ENCODE peak calls at places on chromosomes 5 and 9, in four cellular contexts. One of them, this sample, is unnamed.

GRCh38 chr5:56543431-56544385 is 271.6 kb upstream of the MAP3K1 start:
- DNase-seq in right cardiac atrium: no peak
- DNase-seq in small intestine: no peak
- DNase-seq in CD8-positive, alpha-beta T cell: no peak
- DNase-seq in this sample: peak

GRCh38 chr5:168793844-168794837 is 215.0 kb upstream of the PANK3 start:
- DNase-seq in right cardiac atrium: peak
- DNase-seq in small intestine: no peak
- DNase-seq in CD8-positive, alpha-beta T cell: no peak
- DNase-seq in this sample: peak

GRCh38 chr9:119003218-119003617 is 366.0 kb downstream of the BRINP1 start:
- DNase-seq in right cardiac atrium: no peak
- DNase-seq in small intestine: no peak
- DNase-seq in CD8-positive, alpha-beta T cell: no peak
- DNase-seq in this sample: peak

GRCh38 chr5:32195265-32195664 is 21.1 kb upstream of the GOLPH3 start:
- DNase-seq in right cardiac atrium: no peak
- DNase-seq in small intestine: no peak
- DNase-seq in CD8-positive, alpha-beta T cell: no peak
- DNase-seq in this sample: no peak

GRCh38 chr5:14727428-14727865 is 62.9 kb downstream of the OTULIN start:
- DNase-seq in right cardiac atrium: peak
- DNase-seq in small intestine: peak
- DNase-seq in CD8-positive, alpha-beta T cell: peak
- DNase-seq in this sample: no peak

GRCh38 chr5:108521841-108522506 is 140.1 kb upstream of the FBXL17 start:
- DNase-seq in right cardiac atrium: no peak
- DNase-seq in small intestine: peak
- DNase-seq in CD8-positive, alpha-beta T cell: no peak
- DNase-seq in this sample: peak

GRCh38 chr9:12785251-12785880 is 10.5 kb downstream of the LURAP1L start:
- DNase-seq in right cardiac atrium: no peak
- DNase-seq in small intestine: peak
- DNase-seq in CD8-positive, alpha-beta T cell: no peak
- DNase-seq in this sample: peak

GRCh38 chr5:170297589-170298462 is at the start of gene LCP2:
- DNase-seq in right cardiac atrium: no peak
- DNase-seq in small intestine: peak
- DNase-seq in CD8-positive, alpha-beta T cell: no peak
- DNase-seq in this sample: no peak

GRCh38 chr9:75866273-75866871 is 24.1 kb upstream of the PCSK5 start:
- DNase-seq in right cardiac atrium: no peak
- DNase-seq in small intestine: peak
- DNase-seq in CD8-positive, alpha-beta T cell: peak
- DNase-seq in this sample: peak

GRCh38 chr5:59893436-59894227 is at the start of gene PDE4D:
- DNase-seq in right cardiac atrium: peak
- DNase-seq in small intestine: peak
- DNase-seq in CD8-positive, alpha-beta T cell: no peak
- DNase-seq in this sample: peak

GRCh38 chr5:9801908-9802307 is 171.8 kb upstream of the TAS2R1 start:
- DNase-seq in right cardiac atrium: no peak
- DNase-seq in small intestine: no peak
- DNase-seq in CD8-positive, alpha-beta T cell: no peak
- DNase-seq in this sample: no peak

GRCh38 chr5:95081500-95082355 is 203.2 kb downstream of the MCTP1 start:
- DNase-seq in right cardiac atrium: peak
- DNase-seq in small intestine: no peak
- DNase-seq in CD8-positive, alpha-beta T cell: no peak
- DNase-seq in this sample: peak

GRCh38 chr5:62208218-62208852 is 97.7 kb upstream of the KIF2A start:
- DNase-seq in right cardiac atrium: no peak
- DNase-seq in small intestine: no peak
- DNase-seq in CD8-positive, alpha-beta T cell: no peak
- DNase-seq in this sample: no peak

GRCh38 chr5:177362871-177363507 is 5.3 kb downstream of the RGS14 start:
- DNase-seq in right cardiac atrium: peak
- DNase-seq in small intestine: peak
- DNase-seq in CD8-positive, alpha-beta T cell: peak
- DNase-seq in this sample: no peak

GRCh38 chr5:150637245-150638052 is 3.0 kb upstream of the SYNPO start:
- DNase-seq in right cardiac atrium: no peak
- DNase-seq in small intestine: no peak
- DNase-seq in CD8-positive, alpha-beta T cell: no peak
- DNase-seq in this sample: peak

GRCh38 chr5:133392448-133392847 is 219.9 kb downstream of the FSTL4 start:
- DNase-seq in right cardiac atrium: no peak
- DNase-seq in small intestine: no peak
- DNase-seq in CD8-positive, alpha-beta T cell: no peak
- DNase-seq in this sample: no peak

GRCh38 chr5:16013334-16014065 is 166.1 kb downstream of the MARCHF11 start:
- DNase-seq in right cardiac atrium: no peak
- DNase-seq in small intestine: no peak
- DNase-seq in CD8-positive, alpha-beta T cell: no peak
- DNase-seq in this sample: no peak

GRCh38 chr5:149215478-149216042 is 56.1 kb upstream of the AFAP1L1 start:
- DNase-seq in right cardiac atrium: peak
- DNase-seq in small intestine: no peak
- DNase-seq in CD8-positive, alpha-beta T cell: no peak
- DNase-seq in this sample: no peak

GRCh38 chr5:76473676-76474075 is 70.6 kb downstream of the IQGAP2 start:
- DNase-seq in right cardiac atrium: no peak
- DNase-seq in small intestine: peak
- DNase-seq in CD8-positive, alpha-beta T cell: peak
- DNase-seq in this sample: no peak

GRCh38 chr9:32344551-32345182 is 39.8 kb upstream of the ACO1 start:
- DNase-seq in right cardiac atrium: no peak
- DNase-seq in small intestine: peak
- DNase-seq in CD8-positive, alpha-beta T cell: no peak
- DNase-seq in this sample: no peak

GRCh38 chr9:18138676-18139075 is 335.3 kb upstream of the ADAMTSL1 start:
- DNase-seq in right cardiac atrium: no peak
- DNase-seq in small intestine: no peak
- DNase-seq in CD8-positive, alpha-beta T cell: no peak
- DNase-seq in this sample: no peak

GRCh38 chr9:124293712-124294504 is 36.2 kb downstream of the NEK6 start:
- DNase-seq in right cardiac atrium: no peak
- DNase-seq in small intestine: no peak
- DNase-seq in CD8-positive, alpha-beta T cell: no peak
- DNase-seq in this sample: no peak

GRCh38 chr9:137064027-137064879 is 6.1 kb downstream of the SAPCD2 start:
- DNase-seq in right cardiac atrium: peak
- DNase-seq in small intestine: peak
- DNase-seq in CD8-positive, alpha-beta T cell: peak
- DNase-seq in this sample: no peak

GRCh38 chr9:127519301-127520166 is 68.2 kb downstream of the LRSAM1 start:
- DNase-seq in right cardiac atrium: no peak
- DNase-seq in small intestine: no peak
- DNase-seq in CD8-positive, alpha-beta T cell: no peak
- DNase-seq in this sample: peak

GRCh38 chr9:124331580-124331979 is 73.8 kb downstream of the NEK6 start:
- DNase-seq in right cardiac atrium: no peak
- DNase-seq in small intestine: no peak
- DNase-seq in CD8-positive, alpha-beta T cell: no peak
- DNase-seq in this sample: no peak

GRCh38 chr5:116272281-116272941 is 187.6 kb downstream of the COMMD10 start:
- DNase-seq in right cardiac atrium: no peak
- DNase-seq in small intestine: no peak
- DNase-seq in CD8-positive, alpha-beta T cell: no peak
- DNase-seq in this sample: peak

GRCh38 chr5:665541-665955 is 27.6 kb downstream of the TPPP start:
- DNase-seq in right cardiac atrium: peak
- DNase-seq in small intestine: no peak
- DNase-seq in CD8-positive, alpha-beta T cell: no peak
- DNase-seq in this sample: no peak

GRCh38 chr5:54761213-54761701 is 224.1 kb downstream of the ESM1 start:
- DNase-seq in right cardiac atrium: peak
- DNase-seq in small intestine: no peak
- DNase-seq in CD8-positive, alpha-beta T cell: no peak
- DNase-seq in this sample: peak

DNA sequence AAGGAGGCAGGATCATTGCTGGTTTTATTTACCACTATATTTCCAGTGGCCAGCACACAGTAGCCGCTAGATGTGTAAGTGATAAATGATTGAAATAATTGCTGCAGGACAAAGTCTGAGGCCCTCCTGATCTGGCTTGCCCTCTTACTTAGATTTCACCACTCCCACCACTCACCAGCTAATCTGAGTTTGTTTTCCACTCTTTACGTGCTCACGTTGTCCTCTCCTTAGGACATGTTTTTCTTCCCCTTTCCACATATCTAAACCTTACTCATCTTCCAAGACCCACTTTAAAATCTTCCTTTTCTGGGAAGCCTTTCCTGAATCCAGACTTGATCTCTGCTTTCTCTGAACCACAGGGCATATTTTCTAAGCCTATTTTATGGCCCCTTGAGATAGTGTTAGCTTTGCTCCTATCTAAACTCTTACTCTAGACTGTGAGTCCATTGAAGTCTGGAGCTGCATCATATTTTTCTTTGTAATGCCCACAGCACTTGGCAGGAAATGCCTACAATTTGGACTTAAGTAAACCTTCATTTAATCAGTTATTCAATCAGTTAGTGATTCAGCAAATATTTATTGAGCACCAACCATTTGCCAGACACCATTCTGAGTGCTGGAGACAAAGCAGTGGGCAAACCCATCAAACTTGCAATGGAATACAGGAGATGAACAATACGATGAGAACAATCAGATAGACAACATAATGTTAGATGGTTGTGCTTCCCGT is 2.4 kb downstream of the TLR4 start:
- DNase-seq in right cardiac atrium: no peak
- DNase-seq in small intestine: peak
- DNase-seq in CD8-positive, alpha-beta T cell: no peak
- DNase-seq in this sample: no peak
- H3K4me3 ChIP-seq in right cardiac atrium: peak
- H3K4me3 ChIP-seq in small intestine: no peak
- H3K4me3 ChIP-seq in CD8-positive, alpha-beta T cell: no peak
- H3K4me3 ChIP-seq in this sample: no peak

DNA sequence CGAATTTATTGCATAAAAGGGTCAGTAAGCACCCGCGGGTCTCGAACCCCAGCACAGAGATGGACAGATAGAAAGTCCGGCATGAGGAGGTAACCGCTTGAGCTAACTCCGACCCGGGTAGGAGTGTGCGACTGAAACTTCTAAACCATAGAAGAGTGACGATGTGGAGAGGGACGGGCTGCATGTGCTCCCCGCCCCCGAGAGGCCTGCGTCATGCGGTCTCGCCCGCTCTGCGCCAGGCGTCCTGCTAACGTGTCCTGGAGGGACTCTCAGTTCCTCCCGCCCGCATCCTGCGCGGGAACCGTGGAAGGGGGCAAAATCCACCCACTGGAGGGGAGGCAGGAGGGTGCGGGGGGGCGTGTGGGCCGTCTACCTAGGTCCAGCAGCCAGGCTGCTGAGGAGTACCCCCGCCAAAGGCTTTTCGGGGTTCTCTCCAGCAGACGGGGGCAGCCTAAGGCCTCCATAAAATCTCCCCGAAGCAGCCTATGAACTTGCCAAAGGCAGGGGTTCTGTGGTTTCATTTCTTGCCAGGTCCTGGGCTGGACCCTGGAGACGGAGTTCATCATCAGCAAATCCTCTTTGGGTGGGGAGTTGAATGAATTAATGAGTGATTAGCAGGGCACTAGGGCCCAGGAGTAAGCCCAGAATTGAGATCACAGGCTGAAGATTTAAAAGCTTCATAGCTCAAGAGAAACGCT is 51.8 kb downstream of the TGFBI start:
- DNase-seq in right cardiac atrium: peak
- DNase-seq in small intestine: peak
- DNase-seq in CD8-positive, alpha-beta T cell: peak
- DNase-seq in this sample: peak
- H3K4me3 ChIP-seq in right cardiac atrium: peak
- H3K4me3 ChIP-seq in small intestine: peak
- H3K4me3 ChIP-seq in CD8-positive, alpha-beta T cell: peak
- H3K4me3 ChIP-seq in this sample: peak

DNA sequence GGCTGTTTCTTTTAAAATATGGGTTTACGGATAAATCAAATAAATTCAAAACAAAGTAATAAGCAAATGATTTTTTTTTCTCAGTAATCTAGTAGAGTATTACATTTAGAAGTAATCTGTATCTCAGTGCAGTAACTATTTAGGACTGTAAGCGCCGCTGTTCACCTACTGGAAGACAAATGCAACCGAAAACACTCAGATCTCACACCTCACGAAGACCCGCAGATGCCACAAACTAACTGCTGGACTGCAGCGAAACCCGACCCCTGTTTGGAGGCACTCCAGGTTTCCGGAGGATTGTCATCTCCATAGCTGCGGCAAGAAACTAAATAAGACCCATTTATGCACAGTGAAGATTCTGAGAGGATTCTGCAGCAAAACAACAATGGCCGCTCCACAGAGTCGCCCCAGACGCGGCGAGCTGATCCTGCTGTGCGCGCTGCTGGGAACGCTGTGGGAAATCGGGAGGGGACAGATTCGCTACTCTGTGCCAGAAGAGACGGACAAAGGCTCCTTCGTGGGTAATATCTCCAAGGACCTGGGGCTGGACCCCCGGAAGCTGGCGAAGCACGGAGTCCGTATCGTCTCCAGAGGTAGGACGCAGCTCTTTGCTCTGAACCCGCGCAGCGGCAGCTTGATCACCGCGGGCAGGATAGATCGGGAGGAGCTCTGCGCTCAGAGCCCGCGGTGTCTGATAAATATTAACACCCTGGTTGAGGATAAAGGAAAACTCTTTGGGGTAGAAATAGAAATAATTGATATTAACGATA is at the start of gene PCDHGA8:
- DNase-seq in right cardiac atrium: no peak
- DNase-seq in small intestine: no peak
- DNase-seq in CD8-positive, alpha-beta T cell: no peak
- DNase-seq in this sample: no peak
- H3K4me3 ChIP-seq in right cardiac atrium: no peak
- H3K4me3 ChIP-seq in small intestine: no peak
- H3K4me3 ChIP-seq in CD8-positive, alpha-beta T cell: no peak
- H3K4me3 ChIP-seq in this sample: no peak

GRCh38 chr9:134053401-134053871 is 14.4 kb downstream of the BRD3 start:
- DNase-seq in right cardiac atrium: no peak
- DNase-seq in small intestine: no peak
- DNase-seq in CD8-positive, alpha-beta T cell: no peak
- DNase-seq in this sample: no peak

GRCh38 chr9:134052491-134052890 is 15.3 kb downstream of the BRD3 start:
- DNase-seq in right cardiac atrium: no peak
- DNase-seq in small intestine: no peak
- DNase-seq in CD8-positive, alpha-beta T cell: no peak
- DNase-seq in this sample: no peak

GRCh38 chr9:134051319-134051718 is 16.5 kb downstream of the BRD3 start:
- DNase-seq in right cardiac atrium: no peak
- DNase-seq in small intestine: peak
- DNase-seq in CD8-positive, alpha-beta T cell: no peak
- DNase-seq in this sample: no peak

GRCh38 chr9:134053941-134054761 is 13.7 kb downstream of the BRD3 start:
- DNase-seq in right cardiac atrium: no peak
- DNase-seq in small intestine: no peak
- DNase-seq in CD8-positive, alpha-beta T cell: no peak
- DNase-seq in this sample: no peak

DNA sequence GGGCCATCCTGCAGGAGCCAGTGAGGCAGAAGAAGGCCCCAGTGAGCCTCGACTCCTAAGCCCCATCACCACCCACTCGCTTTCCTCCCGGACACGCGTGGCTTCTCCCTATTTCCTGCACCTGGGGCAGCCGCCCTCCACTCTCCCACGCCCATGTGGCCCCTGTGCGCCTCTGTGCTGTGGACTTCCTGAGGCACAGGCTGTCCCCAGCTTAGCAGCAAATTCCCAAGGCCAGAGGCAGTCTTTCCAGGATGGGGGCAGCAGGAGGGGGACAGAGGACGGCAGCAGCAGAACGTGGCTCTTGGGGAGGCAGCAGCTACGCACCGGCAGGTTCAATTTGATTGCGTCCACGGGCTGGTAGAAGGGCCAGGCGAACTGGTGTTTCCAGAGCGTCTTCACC is 14.9 kb downstream of the BRD3 start:
- DNase-seq in right cardiac atrium: no peak
- DNase-seq in small intestine: no peak
- DNase-seq in CD8-positive, alpha-beta T cell: no peak
- DNase-seq in this sample: no peak
- H3K4me3 ChIP-seq in right cardiac atrium: no peak
- H3K4me3 ChIP-seq in small intestine: no peak
- H3K4me3 ChIP-seq in CD8-positive, alpha-beta T cell: no peak
- H3K4me3 ChIP-seq in this sample: no peak